ENCODE peak calls at places on chromosomes 12 and 14, in four cellular contexts. One of them, this sample, is unnamed.

GRCh38 chr12:78963439-78964222 is 99.1 kb downstream of the SYT1 start:
- DNase-seq in hypothalamus: no peak
- DNase-seq in amniotic stem cell: no peak
- DNase-seq in lung microvascular endothelial cell: no peak
- DNase-seq in this sample: no peak

GRCh38 chr12:107992870-107993451 is 136.1 kb upstream of the WSCD2 start:
- DNase-seq in amniotic stem cell: no peak
- DNase-seq in hypothalamus: no peak
- DNase-seq in lung microvascular endothelial cell: peak
- DNase-seq in this sample: no peak

GRCh38 chr12:71888521-71888920 is 49.0 kb downstream of the TBC1D15 start:
- DNase-seq in amniotic stem cell: no peak
- DNase-seq in hypothalamus: no peak
- DNase-seq in lung microvascular endothelial cell: no peak
- DNase-seq in this sample: no peak

GRCh38 chr12:101909646-101910045 is 32.3 kb downstream of the DRAM1 start:
- DNase-seq in lung microvascular endothelial cell: no peak
- DNase-seq in amniotic stem cell: no peak
- DNase-seq in hypothalamus: no peak
- DNase-seq in this sample: no peak

GRCh38 chr12:21941522-21942376 is 523 bp upstream of the ABCC9 start:
- DNase-seq in amniotic stem cell: no peak
- DNase-seq in hypothalamus: no peak
- DNase-seq in lung microvascular endothelial cell: no peak
- DNase-seq in this sample: peak

GRCh38 chr14:104358528-104359300 is 220.3 kb downstream of the KIF26A start:
- DNase-seq in lung microvascular endothelial cell: no peak
- DNase-seq in amniotic stem cell: no peak
- DNase-seq in hypothalamus: no peak
- DNase-seq in this sample: no peak

GRCh38 chr14:73731111-73731510 is 16.9 kb upstream of the PNMA1 start:
- DNase-seq in lung microvascular endothelial cell: no peak
- DNase-seq in amniotic stem cell: no peak
- DNase-seq in hypothalamus: no peak
- DNase-seq in this sample: no peak

GRCh38 chr14:72609205-72609916 is 284.5 kb downstream of the DPF3 start:
- DNase-seq in hypothalamus: no peak
- DNase-seq in amniotic stem cell: no peak
- DNase-seq in lung microvascular endothelial cell: no peak
- DNase-seq in this sample: no peak

GRCh38 chr12:16600525-16600924 is 5.4 kb downstream of the LMO3 start:
- DNase-seq in hypothalamus: no peak
- DNase-seq in amniotic stem cell: no peak
- DNase-seq in lung microvascular endothelial cell: no peak
- DNase-seq in this sample: no peak

GRCh38 chr12:88553941-88554658 is 26.2 kb downstream of the KITLG start:
- DNase-seq in amniotic stem cell: no peak
- DNase-seq in lung microvascular endothelial cell: peak
- DNase-seq in hypothalamus: no peak
- DNase-seq in this sample: no peak

GRCh38 chr12:49867580-49868341 is 24.9 kb upstream of the BCDIN3D start:
- DNase-seq in amniotic stem cell: no peak
- DNase-seq in hypothalamus: no peak
- DNase-seq in lung microvascular endothelial cell: no peak
- DNase-seq in this sample: no peak

GRCh38 chr12:121872546-121873223 is 14.0 kb upstream of the HPD start:
- DNase-seq in hypothalamus: no peak
- DNase-seq in lung microvascular endothelial cell: no peak
- DNase-seq in amniotic stem cell: peak
- DNase-seq in this sample: no peak

GRCh38 chr12:30687265-30687986 is 8.2 kb downstream of the IPO8 start:
- DNase-seq in amniotic stem cell: no peak
- DNase-seq in hypothalamus: no peak
- DNase-seq in lung microvascular endothelial cell: no peak
- DNase-seq in this sample: no peak

GRCh38 chr12:102638777-102639176 is 158.4 kb upstream of the IGF1 start:
- DNase-seq in amniotic stem cell: peak
- DNase-seq in lung microvascular endothelial cell: no peak
- DNase-seq in hypothalamus: no peak
- DNase-seq in this sample: no peak

GRCh38 chr12:92134638-92135274 is 10.9 kb downstream of the BTG1 start:
- DNase-seq in lung microvascular endothelial cell: no peak
- DNase-seq in amniotic stem cell: peak
- DNase-seq in hypothalamus: no peak
- DNase-seq in this sample: no peak

GRCh38 chr12:5073838-5074237 is 30.2 kb downstream of the KCNA5 start:
- DNase-seq in amniotic stem cell: no peak
- DNase-seq in lung microvascular endothelial cell: no peak
- DNase-seq in hypothalamus: no peak
- DNase-seq in this sample: no peak

GRCh38 chr14:50828738-50829471 is 2.1 kb downstream of the NIN start:
- DNase-seq in hypothalamus: no peak
- DNase-seq in lung microvascular endothelial cell: no peak
- DNase-seq in amniotic stem cell: no peak
- DNase-seq in this sample: no peak

GRCh38 chr14:47442206-47442605 is 233.2 kb downstream of the MDGA2 start:
- DNase-seq in amniotic stem cell: no peak
- DNase-seq in hypothalamus: no peak
- DNase-seq in lung microvascular endothelial cell: no peak
- DNase-seq in this sample: no peak

GRCh38 chr14:32015166-32015565 is 61.9 kb upstream of the ARHGAP5 start:
- DNase-seq in amniotic stem cell: no peak
- DNase-seq in lung microvascular endothelial cell: no peak
- DNase-seq in hypothalamus: no peak
- DNase-seq in this sample: no peak

GRCh38 chr14:91327201-91327600 is 82.7 kb upstream of the GPR68 start:
- DNase-seq in hypothalamus: no peak
- DNase-seq in amniotic stem cell: no peak
- DNase-seq in lung microvascular endothelial cell: peak
- DNase-seq in this sample: no peak